ENCODE peak calls at places on chromosome 10, in seven cellular contexts. H, P, G, L, V, M and R are unnamed samples. For H3K9me3, the result is how much of the 10 kb centered on the place peaks cover.

GRCh38 chr10:8055420-8056349 is 1.2 kb downstream of the GATA3 start:
- DNase-seq in L (no peak), P (peak), M (no peak), G (no peak), H (no peak), V (peak), R (no peak)

GRCh38 chr10:62049815-62050626 is 148.5 kb downstream of the ARID5B start:
- DNase-seq in P (no peak), H (no peak), G (no peak), V (no peak), L (no peak), M (peak), R (no peak)

GRCh38 chr10:113704637-113705343 is 25.1 kb downstream of the CASP7 start:
- DNase-seq in V (peak), G (no peak), L (no peak), H (no peak), P (peak), M (peak), R (no peak)

GRCh38 chr10:16717617-16718395 is 99.4 kb downstream of the RSU1 start:
- DNase-seq in P (no peak), L (no peak), G (no peak), V (no peak), M (no peak), H (no peak), R (no peak)

GRCh38 chr10:74500806-74501205 is 325.6 kb upstream of the KAT6B start:
- DNase-seq in V (no peak), M (peak), P (no peak), H (no peak), G (no peak), L (no peak), R (no peak)

GRCh38 chr10:93812664-93813338 is 55.1 kb downstream of the LGI1 start:
- DNase-seq in H (no peak), P (no peak), L (no peak), V (no peak), M (no peak), G (no peak), R (no peak)

GRCh38 chr10:52318822-52319464 is 4.9 kb downstream of the DKK1 start:
- DNase-seq in V (peak), H (no peak), L (no peak), M (peak), G (no peak), P (no peak), R (no peak)

GRCh38 chr10:2410049-2410448 is 657.3 kb upstream of the PFKP start:
- DNase-seq in L (no peak), P (no peak), H (no peak), G (no peak), M (no peak), V (no peak), R (no peak)

GRCh38 chr10:16105082-16105481 is 244.8 kb upstream of the MINDY3 start:
- DNase-seq in M (peak), G (no peak), V (peak), P (no peak), H (no peak), L (no peak), R (no peak)

GRCh38 chr10:95434583-95434982 is 126.6 kb downstream of the SORBS1 start:
- DNase-seq in G (no peak), M (no peak), P (no peak), H (no peak), V (no peak), L (no peak), R (no peak)

GRCh38 chr10:36670616-36671402 is 454.6 kb upstream of the ANKRD30A start:
- DNase-seq in H (no peak), P (no peak), M (peak), L (no peak), G (no peak), V (no peak), R (no peak)

GRCh38 chr10:30422981-30423654 is 10.9 kb upstream of the MAP3K8 start:
- DNase-seq in G (no peak), H (peak), L (no peak), M (peak), P (peak), V (peak), R (no peak)

GRCh38 chr10:123097039-123097438 is 38.7 kb upstream of the HMX3 start:
- DNase-seq in L (no peak), V (no peak), M (no peak), G (no peak), H (no peak), P (no peak), R (no peak)

GRCh38 chr10:101001225-101002035 is 1.8 kb downstream of the LZTS2 start:
- DNase-seq in L (peak), M (peak), P (peak), H (no peak), G (no peak), V (peak), R (no peak)

DNA sequence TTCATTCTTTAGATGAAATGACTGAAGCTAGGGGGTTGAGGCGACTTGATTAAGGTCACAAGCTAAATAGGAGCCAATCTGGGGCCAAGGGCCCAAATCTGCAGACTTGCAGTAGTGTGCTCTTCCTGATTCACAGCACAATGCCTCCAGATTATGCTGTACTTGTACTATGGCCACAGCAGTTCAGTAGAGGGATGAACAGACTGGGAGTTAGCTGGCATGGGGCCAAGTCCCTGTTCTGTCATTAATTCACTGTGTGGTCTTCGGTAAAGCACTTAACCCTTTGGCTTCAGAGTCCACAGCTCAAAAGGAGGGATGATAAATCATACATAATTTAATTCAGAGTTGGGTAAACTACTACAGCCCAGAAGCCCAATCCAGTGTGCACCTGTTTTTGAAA is 196.8 kb downstream of the XPNPEP1 start:
- DNase-seq in V (no peak), G (no peak), L (no peak), M (no peak), H (no peak), P (no peak), R (no peak)
- H3K9me3 ChIP-seq in V (under half), G (under half), L (under half), M (under half), H (under half), P (under half), R (under half)

DNA sequence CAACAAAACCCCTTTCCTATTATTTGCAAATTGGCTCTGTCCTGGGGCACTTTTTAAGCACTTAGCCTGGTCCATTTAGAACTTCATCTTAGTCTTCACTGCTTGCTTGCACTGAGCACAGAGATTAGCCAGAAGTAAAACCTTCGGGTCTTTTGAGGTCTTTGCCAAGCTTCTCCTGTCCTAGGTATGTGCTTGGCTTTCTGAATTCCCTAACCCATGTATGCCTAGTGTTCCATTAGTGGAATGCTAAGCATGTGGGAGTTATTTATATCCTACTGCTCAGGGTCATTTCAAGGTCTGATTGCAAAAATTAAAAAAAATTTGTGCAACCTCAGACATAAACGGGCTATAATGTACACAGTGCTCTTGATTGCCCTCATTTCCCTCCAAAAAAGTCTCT is 18.0 kb downstream of the ZNF37A start:
- DNase-seq in L (no peak), H (no peak), M (no peak), G (no peak), V (no peak), P (no peak), R (no peak)
- H3K9me3 ChIP-seq in L (under half), H (under half), M (under half), G (half or more), V (under half), P (half or more), R (under half)

GRCh38 chr10:129219364-129219763 is 247.7 kb upstream of the MGMT start:
- DNase-seq in L (no peak), G (no peak), M (no peak), V (no peak), H (no peak), P (no peak), R (no peak)

GRCh38 chr10:129223363-129223762 is 243.7 kb upstream of the MGMT start:
- DNase-seq in G (no peak), H (no peak), L (no peak), M (no peak), V (no peak), P (no peak), R (no peak)

DNA sequence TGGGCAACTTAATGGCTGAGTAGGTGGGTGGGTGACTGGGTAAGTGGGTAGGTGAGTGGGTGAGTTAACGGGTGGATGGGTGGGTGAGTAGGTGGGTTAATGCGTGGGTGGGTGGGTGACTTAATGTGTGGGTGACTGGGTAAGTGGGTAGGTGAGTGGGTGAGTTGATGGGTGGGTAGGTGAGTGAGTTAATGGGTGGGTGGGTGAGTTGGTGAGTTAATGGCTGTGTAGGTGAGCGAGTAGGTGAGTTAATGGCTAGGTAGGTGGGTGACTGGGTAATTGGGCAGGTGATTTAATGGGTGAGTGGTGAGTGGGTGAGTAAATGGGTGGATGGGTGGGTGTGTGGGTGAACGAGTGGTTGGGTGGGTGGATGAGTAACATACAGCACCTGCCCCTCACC is 243.0 kb upstream of the MGMT start:
- DNase-seq in V (no peak), H (no peak), P (no peak), M (no peak), G (no peak), L (no peak), R (no peak)
- H3K9me3 ChIP-seq in V (under half), H (under half), P (under half), M (under half), G (under half), L (under half), R (under half)

GRCh38 chr10:9850415-9850814 is 1167.3 kb upstream of the CELF2 start:
- DNase-seq in H (no peak), M (no peak), P (no peak), G (no peak), V (no peak), L (no peak), R (no peak)
- H3K9me3 ChIP-seq in H (under half), M (under half), P (under half), G (under half), V (under half), L (under half), R (under half)

GRCh38 chr10:132309879-132310591 is 2.3 kb upstream of the STK32C start:
- DNase-seq in H (no peak), P (no peak), V (no peak), M (no peak), G (no peak), L (no peak), R (no peak)
- H3K9me3 ChIP-seq in H (under half), P (under half), V (under half), M (under half), G (under half), L (under half), R (under half)

GRCh38 chr10:83375274-83375673 is 764.0 kb upstream of the GHITM start:
- DNase-seq in G (no peak), V (no peak), H (no peak), P (no peak), M (no peak), L (no peak), R (no peak)
- H3K9me3 ChIP-seq in G (under half), V (under half), H (under half), P (under half), M (under half), L (under half), R (under half)

DNA sequence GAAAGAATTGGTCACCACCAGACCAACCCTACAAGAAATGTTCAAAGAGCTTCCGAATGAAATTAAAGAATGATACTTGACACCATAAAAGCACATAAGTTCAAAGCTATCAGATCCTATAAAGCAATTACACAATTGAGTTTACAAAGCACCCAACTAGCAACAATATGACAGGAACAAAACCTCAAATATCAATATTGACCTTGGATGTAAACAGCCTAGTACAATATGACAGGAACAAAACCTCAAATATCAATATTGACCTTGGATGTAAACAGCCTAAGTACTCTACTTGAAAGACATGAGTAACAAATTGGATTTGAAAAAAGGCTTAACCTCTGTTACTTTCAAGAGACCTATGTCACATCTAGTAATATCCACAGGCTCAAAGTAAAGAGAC is 1201.4 kb downstream of the XPNPEP1 start:
- DNase-seq in G (no peak), M (peak), L (no peak), V (no peak), P (no peak), H (no peak), R (no peak)
- H3K9me3 ChIP-seq in G (under half), M (under half), L (under half), V (under half), P (under half), H (under half), R (under half)